ENCODE peak calls at places on chromosomes 16 and 17, in seven cellular contexts. W is stimulated activated CD8-positive, alpha-beta memory T cell treated with anti-CD3 and anti-CD28 coated beads, Interleukin-4, amount 100 ng/mL, for 48 hours; Q is CD4-positive, alpha-beta memory T cell; I is NT2/D1; C is glutamatergic neuron; F is naive thymus-derived CD4-positive, alpha-beta T cell; V is iPS-NIHi11. P is an unnamed sample.

GRCh38 chr16:57986196-57986595 is 14.3 kb downstream of the ZNF319 start:
- DNase-seq in V (no peak), F (no peak), I (no peak), Q (no peak), W (no peak), C (no peak), P (no peak)

GRCh38 chr17:19460695-19461094 is 49.7 kb downstream of the RNF112 start:
- DNase-seq in W (no peak), F (no peak), C (no peak), V (peak), Q (no peak), I (no peak), P (no peak)

GRCh38 chr16:49726155-49726554 is 129.8 kb downstream of the ZNF423 start:
- DNase-seq in V (no peak), I (no peak), C (no peak), Q (no peak), W (no peak), F (no peak), P (no peak)

GRCh38 chr16:17246974-17247718 is 223.6 kb downstream of the XYLT1 start:
- DNase-seq in Q (no peak), C (no peak), F (no peak), V (no peak), I (no peak), W (no peak), P (no peak)

GRCh38 chr16:13070268-13070667 is 168.9 kb downstream of the SHISA9 start:
- DNase-seq in Q (no peak), C (no peak), V (peak), I (peak), F (no peak), W (no peak), P (no peak)

GRCh38 chr17:41413982-41414381 is 10.4 kb downstream of the KRT37 start:
- DNase-seq in F (no peak), W (no peak), Q (no peak), C (no peak), I (no peak), V (no peak), P (no peak)

GRCh38 chr17:66939461-66940114 is 24.9 kb upstream of the CACNG4 start:
- DNase-seq in F (no peak), I (no peak), V (no peak), C (no peak), Q (no peak), W (no peak), P (no peak)

GRCh38 chr16:78745491-78746019 is 646.1 kb downstream of the WWOX start:
- DNase-seq in C (no peak), F (no peak), I (no peak), V (no peak), Q (no peak), W (no peak), P (no peak)

GRCh38 chr17:14156689-14157088 is 80.0 kb downstream of the CDRT15 start:
- DNase-seq in W (no peak), C (no peak), F (no peak), I (no peak), Q (no peak), V (no peak), P (no peak)

GRCh38 chr17:77819497-77819896 is 139.0 kb upstream of the TNRC6C start:
- DNase-seq in Q (no peak), C (no peak), V (no peak), W (no peak), I (no peak), F (no peak), P (no peak)

GRCh38 chr17:58332720-58333395 is 4.3 kb upstream of the TSPOAP1 start:
- DNase-seq in F (no peak), Q (peak), W (peak), V (no peak), I (no peak), C (no peak), P (peak)

GRCh38 chr16:49592507-49593422 is 219.2 kb downstream of the C16orf78 start:
- DNase-seq in F (peak), W (peak), I (peak), Q (peak), V (peak), C (peak), P (no peak)

GRCh38 chr17:13409455-13409854 is 192.3 kb downstream of the HS3ST3A1 start:
- DNase-seq in F (no peak), C (no peak), V (no peak), W (no peak), Q (no peak), I (no peak), P (no peak)

GRCh38 chr16:57999366-57999970 is 1.0 kb downstream of the ZNF319 start:
- DNase-seq in V (no peak), F (peak), C (peak), I (no peak), W (peak), Q (peak), P (peak)

GRCh38 chr16:7614022-7614795 is 281.6 kb downstream of the RBFOX1 start:
- DNase-seq in F (no peak), C (no peak), W (no peak), Q (no peak), V (no peak), I (no peak), P (no peak)

GRCh38 chr17:30520882-30521281 is 43.7 kb downstream of the GOSR1 start:
- DNase-seq in V (no peak), C (no peak), W (no peak), I (no peak), F (no peak), Q (no peak), P (no peak)

GRCh38 chr16:68247932-68248331 is 2.8 kb downstream of the PLA2G15 start:
- DNase-seq in I (no peak), W (no peak), V (no peak), F (no peak), C (no peak), Q (no peak), P (no peak)

GRCh38 chr17:79027925-79028491 is 4.0 kb downstream of the C1QTNF1 start:
- DNase-seq in Q (no peak), C (no peak), I (no peak), F (no peak), W (no peak), V (no peak), P (no peak)

GRCh38 chr17:58120195-58120822 is 27.9 kb upstream of the OR4D1 start:
- DNase-seq in Q (peak), F (peak), V (peak), W (peak), I (peak), C (no peak), P (no peak)

GRCh38 chr17:60381958-60382357 is 10.0 kb downstream of the USP32 start:
- DNase-seq in F (no peak), I (no peak), V (no peak), W (no peak), C (no peak), Q (no peak), P (no peak)

GRCh38 chr17:6753006-6753445 is 2.8 kb upstream of the XAF1 start:
- DNase-seq in V (peak), I (no peak), F (peak), Q (peak), C (no peak), W (peak), P (peak)

GRCh38 chr17:80625627-80626026 is 81.0 kb downstream of the RPTOR start:
- DNase-seq in I (no peak), W (no peak), C (no peak), F (no peak), V (no peak), Q (no peak), P (no peak)

GRCh38 chr16:87851141-87851587 is 18.1 kb downstream of the SLC7A5 start:
- DNase-seq in W (no peak), V (no peak), Q (no peak), F (no peak), I (no peak), C (no peak), P (no peak)

GRCh38 chr17:81665205-81666091 is 957 bp downstream of the OXLD1 start:
- DNase-seq in W (peak), Q (peak), C (no peak), V (no peak), I (no peak), F (no peak), P (peak)

GRCh38 chr16:8858994-8859912 is 9.6 kb downstream of the CARHSP1 start:
- DNase-seq in C (no peak), Q (no peak), I (no peak), F (no peak), V (no peak), W (no peak), P (no peak)

GRCh38 chr16:50279142-50279865 is 13.0 kb downstream of the ADCY7 start:
- DNase-seq in F (no peak), V (peak), C (no peak), W (no peak), Q (no peak), I (peak), P (no peak)

GRCh38 chr16:87145181-87146176 is 171.7 kb downstream of the C16orf95 start:
- DNase-seq in C (no peak), Q (no peak), V (no peak), W (no peak), I (no peak), F (no peak), P (no peak)

GRCh38 chr17:75146597-75146996 is 7.7 kb downstream of the JPT1 start:
- DNase-seq in C (no peak), V (no peak), Q (no peak), F (no peak), W (no peak), I (no peak), P (no peak)